ENCODE peak calls at places on chromosome 1, in four cellular contexts. F is GM12878, P is HepG2, D is H1. S is an unnamed sample. For H3K27me3, the result is how much of the 10 kb centered on the place peaks cover.

GRCh38 chr1:202240956-202241355 is 47.4 kb downstream of the LGR6 start:
- DNase-seq in D (no peak), P (no peak), F (no peak), S (no peak)

GRCh38 chr1:207240325-207241095 is 81.0 kb upstream of the CD55 start:
- DNase-seq in D (no peak), P (peak), F (no peak), S (no peak)

GRCh38 chr1:109933856-109934711 is 23.4 kb downstream of the CSF1 start:
- DNase-seq in P (peak), F (no peak), D (no peak), S (no peak)

GRCh38 chr1:219790834-219791615 is 137.3 kb downstream of the SLC30A10 start:
- DNase-seq in F (no peak), D (no peak), P (no peak), S (no peak)

GRCh38 chr1:11158720-11159321 is 30.3 kb upstream of the ANGPTL7 start:
- DNase-seq in D (no peak), P (no peak), F (no peak), S (no peak)

GRCh38 chr1:1084028-1084371 is 9.9 kb upstream of the RNF223 start:
- DNase-seq in F (no peak), D (no peak), P (no peak), S (no peak)

GRCh38 chr1:60298290-60298689 is 224.7 kb upstream of the C1orf87 start:
- DNase-seq in F (no peak), D (no peak), P (no peak), S (no peak)

GRCh38 chr1:3817138-3817740 is 20.9 kb upstream of the LRRC47 start:
- DNase-seq in P (no peak), D (no peak), F (no peak), S (no peak)

GRCh38 chr1:39608906-39609305 is 30.5 kb downstream of the HEYL start:
- DNase-seq in P (no peak), F (no peak), D (no peak), S (no peak)

GRCh38 chr1:219834247-219834917 is 94.0 kb downstream of the SLC30A10 start:
- DNase-seq in D (no peak), F (no peak), P (no peak), S (no peak)

GRCh38 chr1:198641506-198641905 is 2.7 kb downstream of the PTPRC start:
- DNase-seq in D (no peak), P (no peak), F (no peak), S (no peak)

GRCh38 chr1:206864939-206865671 is at the start of gene IL20:
- DNase-seq in P (peak), F (peak), D (peak), S (peak)

GRCh38 chr1:162151900-162152829 is 82.7 kb downstream of the NOS1AP start:
- DNase-seq in P (peak), F (no peak), D (no peak), S (no peak)

GRCh38 chr1:189429610-189430009 is 1048.1 kb downstream of the BRINP3 start:
- DNase-seq in F (no peak), D (no peak), P (peak), S (peak)

DNA sequence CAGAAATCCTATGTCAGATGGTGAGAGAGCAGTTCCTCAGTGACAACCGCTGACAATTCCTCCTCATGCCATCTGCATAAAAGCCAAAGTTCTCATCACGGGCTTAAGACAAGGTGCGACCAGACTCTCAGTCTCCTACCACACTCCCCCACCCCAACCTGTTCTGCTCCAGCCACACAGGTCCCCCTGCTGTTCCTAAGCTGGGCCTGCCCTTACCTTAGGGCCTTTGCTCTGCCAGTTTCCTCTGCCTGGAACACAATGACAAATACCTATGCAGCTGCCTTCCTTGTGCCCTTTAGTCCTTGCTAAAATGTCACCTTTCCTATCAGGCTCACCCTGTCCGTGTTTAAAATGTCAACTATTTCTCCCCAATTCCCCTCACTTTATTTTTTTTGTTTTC is 382.2 kb downstream of the NTNG1 start:
- DNase-seq in F (no peak), D (no peak), P (no peak), S (no peak)
- TF ChIP-seq CBX5 in F (no peak), D (no peak), P (no peak), S (no peak)

DNA sequence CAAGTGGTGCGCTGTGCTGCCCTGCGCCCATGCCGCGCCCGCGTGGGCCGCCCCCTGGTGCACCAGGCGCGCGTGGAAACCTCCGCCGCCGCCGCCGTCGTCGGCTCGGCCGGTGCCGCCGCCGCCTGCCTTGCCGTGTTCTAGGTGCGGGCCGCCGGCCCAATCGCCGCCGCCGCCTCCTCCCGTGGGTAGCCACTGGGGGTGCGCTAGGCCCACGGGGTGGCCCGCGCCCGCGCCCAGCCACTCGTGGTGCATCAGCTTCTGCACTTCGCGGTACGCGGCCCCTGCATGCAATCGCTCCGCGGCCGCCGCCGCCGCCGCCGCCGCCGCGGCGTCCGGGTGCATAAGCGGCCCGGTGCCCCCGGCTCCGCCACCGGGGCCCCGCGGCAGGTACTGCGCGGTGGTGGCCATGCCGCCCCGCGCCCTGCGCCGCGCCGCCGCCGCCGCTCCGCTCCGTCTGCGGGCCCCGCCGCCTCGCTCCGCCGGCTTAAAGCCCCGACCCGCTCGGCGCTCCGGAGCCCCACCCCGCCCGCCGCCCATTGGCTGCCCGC is at the start of gene POU3F1:
- DNase-seq in P (no peak), F (no peak), D (no peak), S (no peak)
- H3K27me3 ChIP-seq in P (half or more), F (under half), D (under half), S (under half)

DNA sequence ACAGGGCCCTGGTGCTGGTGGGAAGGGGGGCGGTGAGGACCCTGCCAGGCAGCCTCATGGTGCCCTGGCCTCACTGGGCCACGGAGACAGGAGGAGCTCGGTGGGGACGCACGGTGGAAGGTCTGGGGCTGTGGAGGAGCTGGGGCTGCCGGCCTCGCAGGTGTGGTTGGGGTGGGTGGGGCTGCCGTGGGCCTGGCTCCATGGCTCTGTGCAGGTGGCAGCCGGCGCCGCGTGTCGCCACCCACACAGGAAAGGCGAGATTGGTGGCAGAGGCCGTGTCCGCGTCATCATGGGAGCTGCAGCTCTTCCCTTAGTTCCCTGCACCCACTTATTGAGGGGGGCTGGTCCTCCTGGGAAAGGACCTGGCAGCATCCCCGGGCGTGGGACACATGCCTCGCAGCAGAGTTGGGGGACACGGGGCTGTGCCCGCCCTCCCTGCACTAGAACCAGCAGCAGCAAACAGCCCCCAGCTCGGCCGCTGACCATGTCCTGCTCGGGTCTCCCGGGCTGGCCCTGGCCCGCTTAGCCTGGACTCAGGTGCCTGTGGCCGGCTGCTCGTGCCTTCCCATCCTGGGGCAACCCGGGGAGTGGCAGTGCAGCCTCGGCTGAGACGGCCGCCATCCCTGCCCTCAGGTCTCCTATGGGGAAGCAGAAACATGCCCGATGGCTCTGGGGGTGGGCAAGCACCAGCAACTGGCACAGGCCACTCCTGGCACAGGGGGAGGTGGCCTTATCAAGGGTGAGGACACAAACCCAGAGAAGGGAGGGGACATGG is 7.5 kb upstream of the TTC34 start:
- DNase-seq in D (no peak), P (no peak), F (no peak), S (no peak)
- TF ChIP-seq CBX5 in D (no peak), P (no peak), F (no peak), S (no peak)

GRCh38 chr1:67834246-67834877 is 1.1 kb upstream of the GNG12 start:
- DNase-seq in F (no peak), D (no peak), P (no peak), S (no peak)
- H3K27me3 ChIP-seq in F (under half), D (under half), P (under half), S (under half)

GRCh38 chr1:47846981-47847380 is 150.2 kb downstream of the TRABD2B start:
- DNase-seq in D (no peak), P (no peak), F (no peak), S (no peak)

GRCh38 chr1:47843059-47843458 is 154.1 kb downstream of the TRABD2B start:
- DNase-seq in P (no peak), D (no peak), F (no peak), S (no peak)

GRCh38 chr1:47842228-47842627 is 155.0 kb downstream of the TRABD2B start:
- DNase-seq in P (no peak), F (no peak), D (no peak), S (no peak)

GRCh38 chr1:47843781-47844555 is 153.2 kb downstream of the TRABD2B start:
- DNase-seq in F (no peak), D (no peak), P (no peak), S (no peak)

DNA sequence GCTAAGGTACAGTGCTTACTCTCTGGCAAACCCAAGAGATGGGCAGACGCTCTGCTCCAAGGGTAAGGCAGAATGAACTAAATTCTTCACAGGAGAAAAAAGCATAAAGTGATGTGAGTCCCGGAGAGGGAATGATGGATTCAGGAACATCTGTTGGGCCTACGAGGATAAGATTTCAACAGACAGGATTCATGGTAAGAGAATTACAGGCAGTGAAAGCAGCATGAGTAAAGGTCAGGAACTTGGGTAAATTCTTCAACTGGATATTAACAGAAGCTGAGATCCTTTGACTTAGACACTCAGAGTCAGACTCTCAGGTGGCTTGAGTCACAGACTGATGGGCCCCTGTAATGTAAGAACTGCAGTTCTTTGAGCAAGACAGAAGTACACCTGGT is 152.6 kb downstream of the TRABD2B start:
- DNase-seq in D (no peak), P (no peak), F (no peak), S (no peak)
- TF ChIP-seq CBX5 in D (no peak), P (no peak), F (no peak), S (no peak)

DNA sequence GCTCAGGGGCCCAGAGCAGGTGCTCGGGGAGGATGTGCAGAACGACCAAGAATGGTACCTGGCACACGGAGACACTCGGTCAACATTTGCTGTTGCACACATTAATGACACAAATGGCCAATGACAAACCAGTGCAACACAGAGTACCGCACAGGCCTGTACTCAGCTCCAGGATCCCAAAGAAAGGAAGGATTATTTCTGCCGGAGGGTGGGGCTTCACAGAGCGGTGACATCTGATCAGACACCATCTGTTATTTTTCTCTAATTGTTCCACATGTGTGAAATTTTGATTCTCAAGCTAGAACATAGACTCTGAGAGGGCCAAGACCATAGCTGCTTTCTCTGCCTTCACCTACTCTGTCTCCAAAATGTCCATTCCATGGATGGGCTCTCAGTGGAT is 100.4 kb downstream of the MRPL37 start:
- DNase-seq in F (no peak), D (no peak), P (no peak), S (no peak)
- H3K27me3 ChIP-seq in F (under half), D (under half), P (under half), S (under half)

GRCh38 chr1:26748351-26748750 is 39.4 kb upstream of the PIGV start:
- DNase-seq in P (no peak), D (no peak), F (no peak), S (no peak)
- TF ChIP-seq CBX5 in P (no peak), D (no peak), F (no peak), S (no peak)

GRCh38 chr1:245583081-245583480 is 428.3 kb downstream of the KIF26B start:
- DNase-seq in D (no peak), P (no peak), F (no peak), S (no peak)
- H3K27me3 ChIP-seq in D (under half), P (under half), F (under half), S (under half)

DNA sequence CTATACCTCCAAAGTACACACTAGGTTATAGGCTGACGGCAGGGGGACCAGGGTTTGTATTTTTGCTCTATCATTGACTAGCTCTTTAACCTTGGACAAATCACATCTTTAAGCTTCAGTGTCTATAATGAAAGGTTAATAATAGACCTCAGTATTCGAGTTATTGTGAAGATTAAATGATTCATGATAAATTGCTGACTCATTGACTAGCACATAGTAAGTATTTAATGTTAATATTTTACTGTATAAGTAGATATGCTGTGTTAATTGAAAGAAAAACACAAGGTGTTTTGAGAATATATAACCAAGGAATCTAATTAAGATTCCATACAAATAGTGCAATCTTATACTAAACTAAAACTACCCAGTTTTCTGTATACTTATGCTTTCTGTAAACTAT is 1267.6 kb upstream of the ADGRL2 start:
- DNase-seq in D (no peak), F (no peak), P (no peak), S (no peak)
- TF ChIP-seq CBX5 in D (no peak), F (no peak), P (no peak), S (no peak)

GRCh38 chr1:7581754-7582264 is 189.3 kb upstream of the VAMP3 start:
- DNase-seq in P (no peak), F (no peak), D (no peak), S (no peak)
- H3K27me3 ChIP-seq in P (under half), F (under half), D (under half), S (half or more)